ENCODE peak calls at places on chromosomes 6 and 20, in seven cellular contexts. I is trophoblast cell, R is mesenchymal stem cell, H is H1, V is neuronal stem cell, Z is H9, E is IMR-90. K is an unnamed sample. For H3K4me1, the result is how much of the 10 kb centered on the place peaks cover.

GRCh38 chr20:57514273-57514751 is 10.6 kb downstream of the CTCFL start:
- DNase-seq in H (peak), E (peak), Z (peak), R (peak), V (peak), I (peak), K (peak)

GRCh38 chr6:81465859-81466258 is 286.6 kb downstream of the TENT5A start:
- DNase-seq in E (peak), Z (no peak), V (peak), H (no peak), I (peak), R (peak), K (peak)

GRCh38 chr6:16712250-16712930 is 48.9 kb downstream of the ATXN1 start:
- DNase-seq in E (no peak), V (no peak), R (peak), Z (no peak), H (no peak), I (no peak), K (no peak)

GRCh38 chr6:70547313-70547712 is 19.4 kb upstream of the SDHAF4 start:
- DNase-seq in Z (no peak), I (no peak), V (no peak), R (peak), E (peak), H (no peak), K (peak)

GRCh38 chr20:475463-476357 is 13.4 kb upstream of the TBC1D20 start:
- DNase-seq in V (no peak), R (no peak), E (no peak), H (no peak), I (no peak), Z (no peak), K (no peak)

GRCh38 chr6:108476381-108476780 is 84.3 kb upstream of the FOXO3 start:
- DNase-seq in Z (no peak), E (no peak), V (no peak), R (no peak), H (no peak), I (no peak), K (no peak)

GRCh38 chr20:40009542-40009941 is 679.5 kb downstream of the MAFB start:
- DNase-seq in I (no peak), V (no peak), E (peak), R (no peak), Z (no peak), H (no peak), K (no peak)

GRCh38 chr6:2021713-2022125 is 223.7 kb downstream of the GMDS start:
- DNase-seq in Z (no peak), V (peak), E (peak), R (peak), H (no peak), I (no peak), K (no peak)

GRCh38 chr6:24856954-24857670 is 58.4 kb upstream of the ARMH2 start:
- DNase-seq in E (no peak), R (no peak), H (no peak), I (no peak), Z (no peak), V (no peak), K (no peak)

GRCh38 chr6:143694560-143694959 is 16.8 kb downstream of the PHACTR2 start:
- DNase-seq in H (no peak), I (no peak), R (no peak), Z (no peak), V (no peak), E (peak), K (peak)

GRCh38 chr6:38244873-38245272 is 394.9 kb downstream of the BTBD9 start:
- DNase-seq in R (no peak), E (no peak), I (no peak), H (no peak), Z (no peak), V (no peak), K (no peak)
- H3K4ac ChIP-seq in R (no peak), E (no peak), I (no peak), H (no peak), Z (no peak), V (no peak), K (no peak)

GRCh38 chr20:37644605-37645004 is 49.2 kb upstream of the CTNNBL1 start:
- DNase-seq in I (no peak), E (no peak), H (no peak), R (no peak), Z (no peak), V (no peak), K (no peak)

GRCh38 chr20:37649017-37649416 is 44.8 kb upstream of the CTNNBL1 start:
- DNase-seq in E (no peak), I (no peak), V (no peak), Z (no peak), H (no peak), R (no peak), K (no peak)

GRCh38 chr20:37649635-37650244 is 44.1 kb upstream of the CTNNBL1 start:
- DNase-seq in I (no peak), Z (no peak), E (no peak), V (no peak), H (no peak), R (no peak), K (no peak)

GRCh38 chr20:37650661-37651060 is 43.2 kb upstream of the CTNNBL1 start:
- DNase-seq in Z (no peak), V (no peak), I (no peak), E (no peak), H (no peak), R (no peak), K (no peak)

DNA sequence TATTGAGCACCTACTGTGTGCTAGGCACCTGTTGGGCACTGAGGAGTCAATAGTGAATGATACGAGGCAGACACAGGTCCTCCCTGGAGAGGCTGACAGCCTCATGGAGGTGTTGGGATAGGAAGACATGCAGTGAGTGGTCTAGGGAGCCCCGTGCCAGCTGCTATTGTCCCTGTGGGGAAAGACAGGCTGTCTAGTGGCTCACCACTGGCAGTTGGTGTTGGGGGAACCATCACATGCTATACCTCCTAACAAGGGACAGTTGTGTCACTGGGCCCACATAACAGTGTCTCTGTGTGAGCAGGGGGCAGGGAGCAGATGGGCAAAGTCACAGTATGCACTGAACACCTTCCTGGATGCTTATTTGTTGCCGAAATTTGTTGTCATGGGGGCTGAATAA is 45.9 kb upstream of the CTNNBL1 start:
- DNase-seq in E (no peak), H (no peak), I (no peak), Z (no peak), R (no peak), V (no peak), K (no peak)
- H3K4me1 ChIP-seq in E (under half), H (under half), I (under half), Z (under half), R (under half), V (under half), K (under half)

GRCh38 chr6:89638320-89639195 is at the start of gene LYRM2:
- DNase-seq in Z (peak), V (peak), R (peak), E (peak), I (peak), H (peak), K (peak)

GRCh38 chr6:89640804-89641203 is 2.3 kb upstream of the LYRM2 start:
- DNase-seq in H (no peak), Z (no peak), V (no peak), E (peak), R (peak), I (peak), K (peak)

GRCh38 chr6:89644864-89645263 is 6.3 kb upstream of the LYRM2 start:
- DNase-seq in I (peak), E (no peak), V (no peak), R (no peak), H (no peak), Z (no peak), K (no peak)

GRCh38 chr6:89637960-89638319 is 607 bp downstream of the LYRM2 start:
- DNase-seq in Z (no peak), H (no peak), I (no peak), E (no peak), V (no peak), R (no peak), K (no peak)

DNA sequence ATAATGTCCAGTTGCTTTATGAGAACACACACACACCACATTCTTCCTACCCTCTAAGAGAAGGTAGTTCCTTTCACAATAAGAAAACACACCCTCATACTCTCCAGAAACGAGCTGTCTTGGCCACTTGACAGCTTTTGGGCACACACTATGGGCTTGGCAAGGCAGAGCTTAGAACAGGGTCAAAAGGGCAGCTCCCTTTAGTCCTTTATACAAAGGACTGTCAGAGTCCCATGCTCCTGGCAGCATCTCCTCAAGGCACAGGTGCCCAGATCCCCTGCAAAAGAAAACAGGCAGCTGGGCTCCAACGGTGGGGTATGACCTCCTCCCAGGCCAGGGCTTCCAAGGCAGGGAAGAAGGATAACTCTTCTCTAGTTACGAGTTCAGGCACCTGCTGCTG is 4.9 kb upstream of the LYRM2 start:
- DNase-seq in H (no peak), I (no peak), Z (no peak), E (no peak), V (peak), R (no peak), K (no peak)
- H3K27ac ChIP-seq in H (no peak), I (no peak), Z (no peak), E (no peak), V (no peak), R (no peak), K (no peak)

GRCh38 chr6:43898358-43899131 is 128.5 kb downstream of the VEGFA start:
- DNase-seq in Z (no peak), R (no peak), H (no peak), V (no peak), E (no peak), I (no peak), K (no peak)
- H3K4ac ChIP-seq in Z (no peak), R (no peak), H (no peak), V (no peak), E (no peak), I (no peak), K (no peak)

GRCh38 chr20:59940956-59941294 is 736 bp downstream of the FAM217B start:
- DNase-seq in E (no peak), I (no peak), H (no peak), Z (no peak), V (no peak), R (no peak), K (no peak)

GRCh38 chr20:59939052-59939878 is 840 bp downstream of the PPP1R3D start:
- DNase-seq in E (no peak), H (peak), R (no peak), Z (peak), V (no peak), I (no peak), K (peak)

GRCh38 chr20:59939879-59940128 is 301 bp downstream of the PPP1R3D start:
- DNase-seq in R (no peak), V (no peak), Z (no peak), I (no peak), H (no peak), E (peak), K (no peak)

GRCh38 chr20:59938696-59939051 is 1.4 kb downstream of the PPP1R3D start:
- DNase-seq in Z (no peak), R (no peak), E (peak), H (no peak), V (no peak), I (peak), K (no peak)

DNA sequence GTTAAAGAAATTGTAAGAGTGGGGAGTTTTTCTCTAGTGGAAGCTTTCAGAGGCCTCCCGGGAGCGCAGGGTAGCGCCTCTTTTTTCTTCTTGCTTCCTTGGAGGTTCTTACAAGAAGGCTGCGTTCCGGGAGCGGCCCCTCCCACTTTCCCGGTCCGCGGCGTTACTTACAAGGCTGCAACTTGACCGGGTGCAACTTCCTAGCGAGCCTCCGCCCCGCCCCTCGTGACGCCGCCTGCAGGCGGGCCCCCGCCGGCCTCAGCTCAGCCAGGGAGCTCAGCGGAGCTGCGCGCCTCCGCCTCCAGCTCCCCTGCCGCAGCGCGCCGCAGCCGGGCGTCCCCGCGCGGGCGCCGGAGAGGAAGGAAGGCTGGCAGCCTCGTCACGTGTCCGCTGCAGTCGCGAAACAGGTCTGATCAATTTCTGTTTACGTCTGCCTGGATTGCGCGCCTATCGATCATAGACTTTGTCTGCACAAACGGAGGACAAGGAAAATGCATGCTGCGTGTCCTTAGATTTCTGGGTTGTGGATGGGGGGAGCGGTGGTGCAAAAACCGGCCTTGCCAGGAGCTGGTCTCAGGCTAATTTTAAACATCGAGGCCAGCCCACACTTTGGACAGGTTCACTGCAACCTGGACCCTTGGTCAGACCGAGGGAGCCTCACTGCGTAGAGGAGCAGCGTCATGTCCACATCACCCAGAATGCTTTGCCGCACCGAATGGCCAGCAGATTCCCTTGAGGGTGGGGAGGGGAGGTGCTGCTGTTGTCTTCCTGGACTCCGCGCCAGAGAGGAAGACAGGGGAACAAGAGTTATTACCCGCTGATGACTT is at the start of the genes FAM217B and PPP1R3D:
- DNase-seq in I (peak), Z (peak), V (peak), E (peak), H (peak), R (peak), K (peak)
- H3K4me1 ChIP-seq in I (under half), Z (under half), V (under half), E (under half), H (under half), R (under half), K (under half)

GRCh38 chr20:44219287-44219686 is 8.7 kb upstream of the OSER1 start:
- DNase-seq in V (no peak), I (no peak), E (no peak), R (no peak), Z (no peak), H (no peak), K (no peak)
- H3K27ac ChIP-seq in V (no peak), I (peak), E (no peak), R (no peak), Z (no peak), H (no peak), K (no peak)

GRCh38 chr6:85458782-85459181 is 8.9 kb downstream of the NT5E start:
- DNase-seq in V (no peak), I (no peak), Z (no peak), H (no peak), E (no peak), R (no peak), K (no peak)
- H3K4ac ChIP-seq in V (no peak), I (no peak), Z (no peak), H (no peak), E (peak), R (no peak), K (no peak)

DNA sequence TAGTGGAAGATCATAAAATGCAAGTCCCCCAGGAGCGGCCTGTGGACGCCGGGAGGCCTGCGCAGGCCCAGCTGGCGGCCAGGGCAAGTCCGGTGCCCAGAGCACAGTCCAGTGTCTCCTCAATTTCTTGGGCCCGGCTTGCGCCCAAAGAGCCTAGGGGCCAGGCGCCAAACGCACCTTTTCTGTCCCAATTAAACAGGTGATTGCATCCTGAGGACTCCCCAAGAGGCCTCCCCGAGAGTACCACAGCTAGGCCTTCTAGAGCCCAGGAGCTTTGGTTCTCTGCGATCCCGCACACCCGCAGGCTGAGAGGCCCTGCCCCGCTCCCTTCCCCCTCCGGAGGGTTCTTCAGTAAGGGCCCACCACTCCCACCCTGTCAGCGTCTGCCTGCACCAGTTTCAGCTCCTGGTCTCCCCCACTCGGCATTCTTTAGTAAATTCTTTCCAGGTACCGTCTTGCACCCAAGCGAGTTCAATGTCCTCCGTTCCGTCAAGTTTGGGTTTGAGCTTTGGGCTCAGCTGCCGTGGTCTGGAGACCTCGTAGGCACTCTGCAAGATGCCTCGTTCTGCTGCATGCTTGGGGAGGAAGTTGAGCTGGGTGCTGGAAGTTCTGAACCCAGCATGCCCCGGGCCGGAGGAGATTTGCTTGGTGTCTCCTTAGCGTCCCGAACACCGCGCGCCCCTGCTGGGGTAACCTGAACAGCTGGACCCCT is 3.9 kb upstream of the NKX2-2 start:
- DNase-seq in E (no peak), R (no peak), V (no peak), Z (peak), H (no peak), I (no peak), K (peak)
- H3K4me1 ChIP-seq in E (under half), R (under half), V (under half), Z (under half), H (half or more), I (under half), K (under half)

K was measured in mesendoderm.